ENCODE peak calls at places on chromosomes 12 and 14, in four cellular contexts. H, O, N and T are unnamed samples.

GRCh38 chr14:94971750-94972149 is 185.6 kb downstream of the DICER1 start:
- DNase-seq in N (no peak), H (no peak), O (no peak), T (no peak)

GRCh38 chr12:65998536-65999530 is 131.7 kb downstream of the LLPH start:
- DNase-seq in N (no peak), H (no peak), O (peak), T (no peak)

GRCh38 chr12:88067301-88067700 is 38.1 kb upstream of the C12orf50 start:
- DNase-seq in H (no peak), O (peak), N (no peak), T (no peak)

GRCh38 chr14:53391156-53391555 is 238.0 kb upstream of the DDHD1 start:
- DNase-seq in O (peak), N (no peak), H (peak), T (peak)

GRCh38 chr12:96143392-96143791 is 50.8 kb upstream of the ELK3 start:
- DNase-seq in H (no peak), O (no peak), N (no peak), T (no peak)

GRCh38 chr12:112282920-112283319 is 99.3 kb downstream of the HECTD4 start:
- DNase-seq in H (no peak), N (no peak), O (no peak), T (no peak)

GRCh38 chr14:65496178-65496993 is 83.9 kb downstream of the FUT8 start:
- DNase-seq in N (no peak), H (peak), O (peak), T (no peak)

GRCh38 chr14:104827173-104828055 is 26.5 kb downstream of the ZBTB42 start:
- DNase-seq in N (peak), H (peak), O (peak), T (peak)

GRCh38 chr12:92574046-92574783 is 128.6 kb upstream of the PLEKHG7 start:
- DNase-seq in H (peak), O (peak), N (no peak), T (peak)

GRCh38 chr12:59787610-59788009 is 191.8 kb downstream of the SLC16A7 start:
- DNase-seq in O (no peak), H (no peak), N (no peak), T (peak)

GRCh38 chr14:67674480-67675218 is at the start of gene VTI1B:
- DNase-seq in O (peak), H (peak), N (peak), T (peak)

GRCh38 chr14:95875831-95876768 is 532 bp upstream of the TUNAR start:
- DNase-seq in N (peak), H (no peak), O (no peak), T (peak)

GRCh38 chr12:92987362-92987761 is 58.3 kb upstream of the EEA1 start:
- DNase-seq in H (peak), N (peak), O (peak), T (peak)

GRCh38 chr12:130990034-130990433 is 36.3 kb downstream of the ADGRD1 start:
- DNase-seq in O (no peak), H (no peak), N (no peak), T (no peak)

GRCh38 chr12:113422030-113422900 is at the start of gene SDSL:
- DNase-seq in O (peak), H (peak), N (peak), T (peak)

GRCh38 chr12:62767946-62768345 is 167.0 kb downstream of the PPM1H start:
- DNase-seq in H (no peak), O (no peak), N (no peak), T (no peak)

GRCh38 chr12:96501139-96501741 is 11.9 kb downstream of the CFAP54 start:
- DNase-seq in N (no peak), O (peak), H (peak), T (peak)

GRCh38 chr12:99213047-99213446 is 434.5 kb upstream of the GARIN6 start:
- DNase-seq in O (no peak), N (no peak), H (no peak), T (no peak)

GRCh38 chr14:51304956-51305355 is 64.9 kb downstream of the TMX1 start:
- DNase-seq in O (peak), N (no peak), H (peak), T (no peak)

GRCh38 chr14:72643317-72643801 is 250.5 kb downstream of the DPF3 start:
- DNase-seq in N (no peak), H (peak), O (peak), T (peak)

GRCh38 chr12:131471271-131471905 is 239.5 kb upstream of the SFSWAP start:
- DNase-seq in H (no peak), N (no peak), O (no peak), T (peak)

GRCh38 chr14:68655961-68656360 is 136.9 kb downstream of the ZFP36L1 start:
- DNase-seq in O (no peak), N (no peak), H (no peak), T (no peak)

GRCh38 chr14:91374287-91374880 is 43.2 kb downstream of the CCDC88C start:
- DNase-seq in O (no peak), H (no peak), N (no peak), T (no peak)

GRCh38 chr12:105067511-105068031 is 16.7 kb downstream of the ALDH1L2 start:
- DNase-seq in N (no peak), H (no peak), O (peak), T (no peak)

GRCh38 chr12:132550014-132550802 is 60.2 kb downstream of the LRCOL1 start:
- DNase-seq in N (peak), H (peak), O (no peak), T (peak)

GRCh38 chr12:94305293-94305957 is 154.2 kb downstream of the CEP83 start:
- DNase-seq in O (peak), H (peak), N (no peak), T (peak)

GRCh38 chr14:76525106-76525825 is 149.3 kb downstream of the ESRRB start:
- DNase-seq in H (no peak), O (no peak), N (no peak), T (no peak)

GRCh38 chr12:27975222-27976136 is 2.9 kb upstream of the PTHLH start:
- DNase-seq in H (peak), N (peak), O (peak), T (peak)

GRCh38 chr14:47675489-47676300 is at the start of gene MDGA2:
- DNase-seq in H (peak), O (no peak), N (peak), T (peak)

GRCh38 chr14:106210650-106211049 is 684.3 kb downstream of the TMEM121 start:
- DNase-seq in H (no peak), O (no peak), N (no peak), T (no peak)

GRCh38 chr14:64115401-64115800 is 178.8 kb downstream of the ESR2 start:
- DNase-seq in N (no peak), H (no peak), O (no peak), T (no peak)

GRCh38 chr14:91395998-91396660 is 21.5 kb downstream of the CCDC88C start:
- DNase-seq in N (no peak), H (no peak), O (no peak), T (no peak)

GRCh38 chr12:16130359-16130758 is 147.1 kb downstream of the SLC15A5 start:
- DNase-seq in O (no peak), H (no peak), N (no peak), T (no peak)

GRCh38 chr12:49623142-49623899 is at the start of gene PRPF40B:
- DNase-seq in O (peak), N (peak), H (peak), T (peak)

GRCh38 chr14:103538291-103539055 is 9.5 kb downstream of the TRMT61A start:
- DNase-seq in N (no peak), O (no peak), H (no peak), T (no peak)

GRCh38 chr12:67651380-67651695 is 2.8 kb downstream of the DYRK2 start:
- DNase-seq in H (peak), N (no peak), O (peak), T (peak)

GRCh38 chr14:59294662-59294992 is 106.2 kb downstream of the DAAM1 start:
- DNase-seq in O (peak), N (no peak), H (peak), T (no peak)

DNA sequence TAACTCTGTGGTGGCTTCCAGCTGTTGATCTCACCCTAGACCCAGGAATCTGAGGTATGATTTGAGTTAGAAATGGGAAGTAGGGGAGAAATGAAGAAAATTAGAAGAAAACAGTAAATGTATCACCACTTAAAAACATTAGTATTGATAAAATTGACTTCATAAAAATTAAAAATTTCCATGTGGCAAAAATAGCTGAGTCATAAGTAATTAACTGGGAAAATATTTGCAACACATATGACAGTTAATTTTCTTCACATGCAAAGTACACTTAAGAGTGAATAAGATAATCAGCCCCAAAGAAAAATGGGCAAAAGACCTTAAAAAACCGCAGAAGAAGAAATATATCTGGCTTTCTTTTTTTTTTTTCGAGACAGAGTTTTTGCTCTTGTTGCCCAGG is 25.5 kb upstream of the ADIPOR2 start:
- DNase-seq in H (no peak), N (no peak), O (no peak), T (no peak)
- H3K4ac ChIP-seq in H (no peak), N (no peak), O (no peak), T (no peak)

DNA sequence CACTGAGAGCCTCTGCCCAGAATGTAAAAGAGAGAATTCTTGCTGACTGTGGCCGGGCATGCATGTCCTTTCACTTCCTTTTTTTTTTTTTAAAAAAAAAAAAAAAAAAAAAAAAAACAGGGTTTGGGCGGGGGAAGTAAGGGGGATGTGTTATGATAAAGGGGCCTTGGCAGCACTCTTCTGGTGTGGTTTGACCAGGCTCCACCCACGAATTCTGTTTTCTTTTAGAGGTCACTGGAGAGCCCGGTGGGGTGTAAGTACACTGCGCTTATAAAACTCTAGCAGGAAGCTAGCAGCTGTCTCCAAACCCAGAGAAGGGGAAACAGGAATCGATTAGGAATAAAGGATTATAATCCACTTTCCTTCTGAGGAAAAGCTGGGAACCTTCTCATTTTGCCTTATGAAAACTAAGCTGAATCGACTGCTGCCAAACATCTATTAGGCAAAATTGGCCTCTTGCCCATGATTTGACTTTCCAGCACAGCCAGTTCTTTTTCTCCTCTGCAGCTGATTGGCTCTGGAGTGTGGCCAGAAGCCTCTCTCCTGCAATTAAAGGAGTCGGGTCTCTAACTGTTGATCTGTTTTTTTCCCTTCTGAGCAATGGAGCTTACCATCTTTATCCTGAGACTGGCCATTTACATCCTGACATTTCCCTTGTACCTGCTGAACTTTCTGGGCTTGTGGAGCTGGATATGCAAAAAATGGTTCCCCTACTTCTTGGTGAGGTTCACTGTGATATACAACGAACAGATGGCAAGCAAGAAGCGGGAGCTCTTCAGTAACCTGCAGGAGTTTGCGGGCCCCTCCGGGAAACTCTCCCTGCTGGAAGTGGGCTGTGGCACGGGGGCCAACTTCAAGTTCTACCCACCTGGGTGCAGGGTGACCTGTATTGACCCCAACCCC is 27.7 kb upstream of the HIGD1C start:
- DNase-seq in H (peak), N (no peak), O (peak), T (peak)
- H3K4ac ChIP-seq in H (peak), N (no peak), O (peak), T (no peak)

GRCh38 chr12:42326466-42327226 is 679 bp downstream of the PPHLN1 start:
- DNase-seq in N (no peak), O (peak), H (peak), T (peak)
- H3K4ac ChIP-seq in N (no peak), O (peak), H (peak), T (no peak)

DNA sequence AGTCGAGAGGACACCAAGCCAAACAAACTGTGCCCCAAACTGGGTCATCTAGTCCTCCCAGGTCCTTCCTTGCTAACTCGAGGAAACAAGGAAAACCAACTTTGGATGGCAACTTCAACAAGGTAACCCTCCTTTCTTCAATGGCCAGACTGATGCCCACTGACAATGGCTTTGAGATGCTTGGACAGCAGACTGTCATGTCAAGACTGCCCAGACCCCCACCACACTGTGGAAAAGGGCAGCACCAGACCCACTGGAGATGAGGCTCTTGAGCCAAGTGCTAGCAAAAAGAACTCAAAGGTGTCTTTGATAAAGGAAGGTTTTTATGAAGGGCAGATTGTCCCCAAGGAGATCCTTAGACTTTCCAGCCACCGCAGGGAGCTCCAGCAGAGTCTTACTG is 9.0 kb upstream of the CDH24 start:
- DNase-seq in O (no peak), N (no peak), H (no peak), T (no peak)
- H3K4ac ChIP-seq in O (no peak), N (no peak), H (no peak), T (no peak)

GRCh38 chr14:101835566-101835965 is 74.1 kb downstream of the PPP2R5C start:
- DNase-seq in H (no peak), O (no peak), N (no peak), T (no peak)
- H3K4ac ChIP-seq in H (no peak), O (no peak), N (no peak), T (no peak)

GRCh38 chr12:42144174-42144423 is 575 bp downstream of the GXYLT1 start:
- DNase-seq in O (no peak), N (no peak), H (no peak), T (peak)

GRCh38 chr12:42144424-42145196 is at the start of gene GXYLT1:
- DNase-seq in N (peak), O (peak), H (peak), T (peak)

GRCh38 chr12:42140901-42141300 is 3.8 kb downstream of the GXYLT1 start:
- DNase-seq in H (peak), O (peak), N (no peak), T (peak)

GRCh38 chr12:42143401-42144173 is 1.1 kb downstream of the GXYLT1 start:
- DNase-seq in H (peak), N (no peak), O (peak), T (peak)

GRCh38 chr12:42141981-42142606 is 2.6 kb downstream of the GXYLT1 start:
- DNase-seq in N (no peak), O (no peak), H (no peak), T (no peak)
- H3K4ac ChIP-seq in N (no peak), O (no peak), H (no peak), T (no peak)

DNA sequence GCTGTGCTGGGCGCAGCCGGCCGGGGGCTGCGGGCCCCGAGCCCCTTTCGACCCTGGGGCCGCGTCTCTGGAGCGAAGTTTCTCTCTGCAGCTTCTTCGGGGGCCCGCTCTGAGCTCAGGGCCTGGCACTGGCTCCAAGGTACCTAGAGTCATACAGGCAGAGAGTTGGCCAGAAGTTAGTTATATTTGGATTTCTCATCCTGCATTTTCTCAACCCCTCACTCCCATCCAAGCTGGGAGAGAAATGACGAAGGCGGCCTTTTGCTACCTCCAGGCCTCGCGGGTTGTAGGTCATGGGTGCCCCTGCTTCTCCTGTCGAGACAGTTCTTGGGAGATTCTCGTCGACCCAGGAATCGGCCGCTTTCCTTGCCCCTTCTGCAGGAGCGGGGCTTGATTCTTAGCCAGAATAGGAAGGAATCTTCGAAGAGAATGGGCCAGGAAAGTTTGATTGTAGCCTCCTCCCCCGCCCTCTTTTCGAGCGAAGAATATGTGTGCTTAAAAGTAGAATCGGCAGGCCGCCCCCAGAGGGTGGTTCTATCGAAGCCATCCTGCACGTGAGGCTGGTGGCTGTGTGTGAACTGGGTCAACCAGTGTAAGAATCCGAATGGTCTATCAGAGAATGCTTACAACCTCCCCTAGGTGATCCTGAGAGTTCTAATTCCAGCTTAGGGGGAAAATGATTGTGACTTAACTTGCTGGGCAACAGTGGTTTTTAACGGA is 781 bp downstream of the MLEC start:
- DNase-seq in N (no peak), O (no peak), H (peak), T (peak)
- H3K4ac ChIP-seq in N (no peak), O (peak), H (no peak), T (peak)

GRCh38 chr14:39102969-39103957 is at the start of gene SEC23A:
- DNase-seq in N (peak), H (peak), O (peak), T (peak)
- H3K4ac ChIP-seq in N (peak), H (peak), O (peak), T (peak)